ENCODE peak calls at places on chromosomes 3 and 15, in eight cellular contexts. G is lower leg skin, I is AG10803, L is astrocyte of the spinal cord, A is mucosa of descending colon, C is HCT116, M is A549, J is right atrium auricular region. Q is an unnamed sample.

GRCh38 chr15:71496336-71496955 is 313.9 kb upstream of the NR2E3 start:
- DNase-seq in G (no peak), C (no peak), M (no peak), L (peak), I (no peak), J (no peak), A (no peak), Q (no peak)

GRCh38 chr3:134425943-134426342 is 51.7 kb upstream of the AMOTL2 start:
- DNase-seq in I (no peak), G (no peak), C (no peak), A (no peak), J (no peak), L (no peak), M (no peak), Q (no peak)

GRCh38 chr3:188294823-188295487 is 141.0 kb downstream of the LPP start:
- DNase-seq in L (peak), G (no peak), C (peak), J (no peak), A (no peak), I (peak), M (peak), Q (no peak)

GRCh38 chr15:39685999-39686613 is 96.5 kb downstream of the FSIP1 start:
- DNase-seq in J (no peak), C (peak), A (peak), G (no peak), L (peak), I (peak), M (peak), Q (no peak)

GRCh38 chr3:24496529-24497482 is 2.2 kb upstream of the THRB start:
- DNase-seq in A (peak), L (peak), C (peak), M (peak), I (peak), G (peak), J (peak), Q (peak)

GRCh38 chr3:194107126-194107525 is 28.8 kb upstream of the HES1 start:
- DNase-seq in I (no peak), J (no peak), G (no peak), A (no peak), M (no peak), C (no peak), L (no peak), Q (no peak)

GRCh38 chr3:154540950-154541604 is 111.1 kb upstream of the GPR149 start:
- DNase-seq in J (no peak), L (no peak), M (no peak), G (no peak), A (no peak), C (no peak), I (no peak), Q (no peak)

GRCh38 chr3:105459566-105460290 is 93.0 kb downstream of the ALCAM start:
- DNase-seq in C (no peak), A (no peak), I (peak), M (no peak), J (no peak), L (no peak), G (no peak), Q (no peak)

GRCh38 chr3:134486577-134487041 is 752 bp downstream of the CEP63 start:
- DNase-seq in I (peak), A (no peak), L (peak), J (no peak), G (no peak), C (no peak), M (peak), Q (no peak)

DNA sequence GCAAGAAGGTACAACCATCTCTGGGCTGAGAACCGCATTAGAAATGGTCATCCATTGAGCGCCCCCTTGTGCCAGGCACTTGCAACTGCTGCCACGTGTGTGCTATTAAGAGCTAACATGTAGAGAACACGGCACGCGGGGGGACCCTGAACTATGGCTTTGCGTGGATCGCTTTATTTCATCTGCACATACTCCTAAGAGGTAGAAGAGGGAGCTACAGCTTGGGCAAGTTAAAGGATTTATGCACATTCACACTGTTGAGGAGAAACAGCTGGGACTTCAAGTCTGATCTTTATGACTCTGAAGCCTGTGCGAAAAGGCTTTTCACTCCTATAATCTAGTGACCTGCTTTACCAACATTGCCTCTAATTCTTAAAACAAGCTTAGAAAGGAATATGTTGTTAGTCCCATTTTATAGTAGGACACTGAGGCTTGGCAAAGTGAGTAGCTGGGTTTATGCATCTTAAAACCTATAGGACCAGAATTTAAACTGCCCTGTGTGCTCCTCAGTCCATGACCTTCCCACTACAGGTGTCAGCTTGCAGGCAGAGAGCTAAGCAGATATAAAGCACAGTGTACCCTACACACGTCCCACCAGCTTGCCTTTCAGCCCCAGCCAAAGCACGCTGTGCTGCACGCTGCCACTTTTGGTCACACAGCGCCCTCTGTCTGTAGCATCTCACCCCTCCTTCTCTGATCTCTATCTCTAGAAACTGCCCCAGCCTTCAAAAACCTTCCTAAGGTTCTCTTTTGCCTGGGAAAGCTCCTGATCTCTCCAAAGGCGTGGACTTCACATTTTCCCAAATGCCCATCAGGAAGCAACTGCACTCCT is 57.8 kb downstream of the STARD5 start:
- DNase-seq in L (peak), C (peak), J (peak), M (peak), G (peak), I (peak), A (peak), Q (peak)
- H3K4me3 ChIP-seq in L (no peak), C (peak), J (no peak), M (no peak), G (no peak), I (no peak), A (no peak), Q (peak)

DNA sequence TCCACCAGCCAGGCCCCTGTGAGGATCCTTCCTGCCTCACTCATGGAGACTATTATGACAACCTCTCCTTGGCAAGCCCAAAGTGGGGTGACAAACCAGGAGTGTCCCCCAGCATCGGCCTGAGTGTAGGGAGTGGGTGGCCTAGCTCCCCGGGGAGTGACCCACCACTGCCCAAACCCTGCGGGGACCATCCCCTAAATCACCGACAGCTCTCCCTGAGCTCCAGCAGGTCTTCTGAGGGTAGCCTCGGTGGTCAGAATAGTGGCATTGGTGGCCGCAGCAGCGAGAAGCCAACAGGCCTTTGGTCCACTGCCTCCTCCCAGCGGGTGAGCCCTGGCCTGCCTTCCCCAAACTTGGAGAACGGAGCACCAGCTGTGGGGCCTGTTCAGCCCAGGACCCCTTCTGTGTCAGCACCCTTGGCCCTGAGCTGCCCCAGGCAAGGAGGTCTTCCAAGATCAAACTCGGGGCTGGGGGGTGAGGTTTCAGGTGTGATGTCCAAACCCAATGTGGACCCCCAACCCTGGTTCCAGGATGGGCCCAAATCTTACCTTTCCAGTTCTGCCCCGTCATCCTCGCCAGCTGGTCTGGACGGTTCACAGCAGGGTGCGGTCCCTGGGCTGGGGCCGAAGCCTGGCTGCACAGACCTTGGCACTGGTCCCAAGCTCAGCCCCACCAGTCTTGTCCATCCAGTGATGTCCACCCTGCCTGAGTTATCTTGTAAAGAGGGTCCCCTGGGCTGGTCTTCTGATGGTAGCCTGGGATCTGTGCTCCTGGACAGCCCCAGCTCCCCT is 1.0 kb downstream of the LIMD1 start:
- DNase-seq in L (no peak), C (no peak), G (no peak), M (peak), J (no peak), I (no peak), A (peak), Q (no peak)
- H3K4me3 ChIP-seq in L (peak), C (peak), G (no peak), M (peak), J (peak), I (peak), A (no peak), Q (peak)

DNA sequence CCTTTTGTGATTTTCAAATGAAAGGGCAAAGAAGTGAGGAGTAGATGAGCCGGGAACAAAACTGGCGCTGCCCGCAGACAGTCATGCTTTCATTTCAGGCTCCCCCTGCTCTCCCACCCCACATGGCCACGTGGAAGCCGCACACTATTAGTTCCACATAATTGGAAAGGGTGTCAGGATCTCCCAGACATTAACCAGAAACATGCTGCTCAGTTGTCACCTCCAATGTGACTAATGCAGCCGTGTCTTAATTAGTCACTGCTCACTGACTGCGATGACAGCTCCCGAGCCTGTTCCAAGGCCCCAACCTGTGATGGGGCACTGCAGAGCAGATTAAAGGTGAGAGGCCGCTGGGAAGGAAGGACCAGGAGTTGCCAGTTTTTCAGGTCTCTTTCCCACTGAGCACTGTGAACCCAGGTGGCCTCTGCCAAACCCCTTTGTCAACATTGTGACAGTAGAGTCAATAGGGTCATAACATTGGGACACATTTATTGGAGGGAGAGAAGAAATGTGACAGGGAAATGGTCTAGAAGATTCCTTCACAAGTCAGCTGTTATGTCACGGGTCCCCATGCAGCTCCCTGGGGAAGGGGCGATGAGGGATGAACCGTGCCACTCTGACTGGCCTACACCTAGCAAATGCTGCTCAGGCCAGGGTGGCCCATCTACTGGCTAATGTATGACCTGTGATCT is 38.6 kb upstream of the SFMBT1 start:
- DNase-seq in M (no peak), J (peak), A (no peak), I (peak), G (peak), C (no peak), L (no peak), Q (no peak)
- H3K4me3 ChIP-seq in M (no peak), J (no peak), A (no peak), I (no peak), G (no peak), C (no peak), L (no peak), Q (no peak)

GRCh38 chr3:141739731-141740130 is 1.6 kb downstream of the RNF7 start:
- DNase-seq in L (no peak), M (no peak), I (no peak), A (no peak), J (no peak), C (no peak), G (no peak), Q (no peak)
- H3K4me3 ChIP-seq in L (peak), M (peak), I (peak), A (no peak), J (no peak), C (peak), G (no peak), Q (peak)

GRCh38 chr3:186209810-186210752 is 101.2 kb upstream of the ETV5 start:
- DNase-seq in A (peak), G (no peak), I (peak), J (no peak), C (no peak), L (peak), M (no peak), Q (peak)

GRCh38 chr3:186208328-186208989 is 99.6 kb upstream of the ETV5 start:
- DNase-seq in A (no peak), G (no peak), C (no peak), I (no peak), L (no peak), M (no peak), J (no peak), Q (no peak)

GRCh38 chr3:186213946-186214345 is 105.1 kb upstream of the ETV5 start:
- DNase-seq in C (no peak), J (no peak), G (no peak), M (no peak), L (no peak), A (no peak), I (no peak), Q (no peak)

GRCh38 chr3:186212611-186213010 is 103.7 kb upstream of the ETV5 start:
- DNase-seq in M (no peak), G (no peak), J (no peak), L (no peak), C (no peak), A (no peak), I (no peak), Q (no peak)

DNA sequence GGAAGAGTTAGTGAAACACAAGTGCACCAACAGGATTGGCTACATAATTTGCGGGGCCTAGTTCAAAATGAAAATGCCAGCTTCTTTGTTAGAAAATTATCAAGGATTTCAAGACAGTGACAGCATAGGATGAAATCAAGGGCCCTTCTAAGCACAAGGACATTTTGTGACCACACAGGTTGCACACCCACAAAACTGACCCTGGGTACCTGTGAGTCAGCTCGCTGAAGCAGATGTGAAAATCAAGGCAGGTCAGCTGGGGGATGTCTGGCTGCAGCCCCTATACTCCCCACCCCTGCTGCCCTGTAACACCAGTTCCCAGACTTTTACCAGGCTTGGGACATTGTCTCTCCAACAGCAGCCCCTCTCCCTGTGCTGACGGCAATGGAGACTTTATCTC is 102.2 kb upstream of the ETV5 start:
- DNase-seq in I (no peak), A (no peak), L (no peak), G (no peak), C (no peak), J (no peak), M (no peak), Q (no peak)
- H3K4me3 ChIP-seq in I (no peak), A (no peak), L (no peak), G (no peak), C (no peak), J (no peak), M (no peak), Q (no peak)

GRCh38 chr15:52028431-52029093 is 9.5 kb downstream of the MAPK6 start:
- DNase-seq in M (no peak), L (no peak), I (no peak), J (no peak), A (no peak), C (no peak), G (no peak), Q (no peak)
- H3K4me3 ChIP-seq in M (no peak), L (no peak), I (no peak), J (no peak), A (no peak), C (no peak), G (no peak), Q (no peak)

Q was measured in dorsolateral prefrontal cortex.